ENCODE peak calls at places on chromosome 18, in seven cellular contexts. E is NCI-H1930; N is neural progenitor cell; H is prostate gland; I is GM04503; C is activated naive CD8-positive, alpha-beta T cell treated with anti-CD3 and anti-CD28 coated beads, Interleukin-2, amount 50 U/mL, for 24 hours; V is mesothelial cell of epicardium. M is an unnamed sample.
A peak's percentile ranks its signal among the peaks of the same experiment; 100 is the strongest.

GRCh38 chr18:66707473-66707872 is 103.6 kb upstream of the CDH19 start:
- DNase-seq in I (no peak), H (no peak), V (no peak), E (no peak), N (no peak), C (no peak), M (no peak)

GRCh38 chr18:14074187-14074586 is 58.0 kb downstream of the ZNF519 start:
- DNase-seq in N (peak; percentile 25), E (no peak), H (no peak), I (no peak), C (no peak), V (no peak), M (no peak)

GRCh38 chr18:70559446-70559845 is 270.6 kb downstream of the SOCS6 start:
- DNase-seq in H (no peak), C (no peak), N (no peak), V (no peak), I (no peak), E (no peak), M (no peak)

GRCh38 chr18:79573921-79574491 is 105.6 kb upstream of the CTDP1 start:
- DNase-seq in V (peak; percentile 7), I (no peak), C (no peak), N (no peak), E (no peak), H (no peak), M (no peak)

GRCh38 chr18:62631173-62631572 is 84.2 kb upstream of the PHLPP1 start:
- DNase-seq in N (no peak), E (no peak), I (no peak), V (no peak), H (no peak), C (no peak), M (no peak)

GRCh38 chr18:70195852-70196434 is 9.5 kb downstream of the RTTN start:
- DNase-seq in E (no peak), C (no peak), V (no peak), N (peak; percentile 47), I (no peak), H (peak; percentile 10), M (peak; percentile 18)

GRCh38 chr18:36828157-36828629 is 609 bp downstream of the TPGS2 start:
- DNase-seq in V (no peak), E (no peak), I (peak; percentile 18), N (peak; percentile 73), H (peak; percentile 26), C (peak; percentile 21), M (no peak)

GRCh38 chr18:26502834-26503233 is 45.5 kb downstream of the KCTD1 start:
- DNase-seq in V (no peak), I (no peak), H (no peak), C (no peak), E (no peak), N (no peak), M (no peak)

GRCh38 chr18:9209230-9209629 is 72.6 kb downstream of the ANKRD12 start:
- DNase-seq in E (no peak), I (peak; percentile 14), V (no peak), N (no peak), H (no peak), C (no peak), M (no peak)

GRCh38 chr18:12335503-12335902 is 27.5 kb downstream of the TUBB6 start:
- DNase-seq in H (no peak), N (no peak), C (no peak), E (no peak), V (no peak), I (no peak), M (no peak)

GRCh38 chr18:7177131-7177744 is 53.7 kb upstream of the LRRC30 start:
- DNase-seq in V (no peak), N (peak; percentile 78), H (peak; percentile 47), E (no peak), I (peak; percentile 16), C (no peak), M (peak; percentile 56)

GRCh38 chr18:9951022-9951859 is 37.4 kb downstream of the VAPA start:
- DNase-seq in E (no peak), V (no peak), N (peak; percentile 73), H (no peak), I (no peak), C (no peak), M (peak; percentile 51)

GRCh38 chr18:76398899-76399612 is 96.0 kb downstream of the ZNF516 start:
- DNase-seq in H (peak; percentile 79), E (peak; percentile 54), V (peak; percentile 63), C (peak; percentile 79), N (peak; percentile 89), I (no peak), M (peak; percentile 84)

GRCh38 chr18:12460874-12461273 is 53.1 kb downstream of the PRELID3A start:
- DNase-seq in E (no peak), C (no peak), V (no peak), N (no peak), I (no peak), H (no peak), M (peak; percentile 34)